ENCODE peak calls at places on chromosomes 12 and 14, in six cellular contexts. G is cardiac fibroblast, N is activated B cell treated with CpG ODN at 0.5 μM for 24 hours, H is heart right ventricle, U is foreskin fibroblast, C is neural progenitor cell. D is an unnamed sample.

GRCh38 chr14:36221097-36221496 is 44.6 kb upstream of the PTCSC3 start:
- DNase-seq in U (no peak), C (peak), H (no peak), G (no peak), N (no peak), D (no peak)

GRCh38 chr12:32595251-32595650 is 83.8 kb upstream of the DNM1L start:
- DNase-seq in H (no peak), G (peak), N (no peak), C (no peak), U (peak), D (no peak)

GRCh38 chr12:2412305-2412643 is 359.5 kb downstream of the CACNA1C start:
- DNase-seq in G (no peak), C (peak), H (no peak), N (no peak), U (no peak), D (no peak)

GRCh38 chr12:112924986-112925385 is 13.3 kb upstream of the OAS3 start:
- DNase-seq in C (no peak), U (no peak), N (no peak), G (no peak), H (no peak), D (no peak)

GRCh38 chr14:87960013-87960787 is 32.8 kb downstream of the GALC start:
- DNase-seq in C (no peak), N (no peak), U (no peak), H (no peak), G (no peak), D (no peak)

GRCh38 chr12:29245246-29245645 is 96.2 kb downstream of the FAR2 start:
- DNase-seq in G (no peak), H (no peak), C (no peak), N (no peak), U (peak), D (no peak)

GRCh38 chr12:80364056-80364455 is 80.0 kb upstream of the PTPRQ start:
- DNase-seq in U (no peak), G (no peak), C (no peak), H (no peak), N (no peak), D (no peak)

GRCh38 chr12:10189653-10190052 is 10.8 kb downstream of the TMEM52B start:
- DNase-seq in N (no peak), C (no peak), H (no peak), U (no peak), G (peak), D (no peak)

GRCh38 chr12:1534708-1535107 is 59.7 kb downstream of the FBXL14 start:
- DNase-seq in H (no peak), G (no peak), U (no peak), C (no peak), N (no peak), D (no peak)

DNA sequence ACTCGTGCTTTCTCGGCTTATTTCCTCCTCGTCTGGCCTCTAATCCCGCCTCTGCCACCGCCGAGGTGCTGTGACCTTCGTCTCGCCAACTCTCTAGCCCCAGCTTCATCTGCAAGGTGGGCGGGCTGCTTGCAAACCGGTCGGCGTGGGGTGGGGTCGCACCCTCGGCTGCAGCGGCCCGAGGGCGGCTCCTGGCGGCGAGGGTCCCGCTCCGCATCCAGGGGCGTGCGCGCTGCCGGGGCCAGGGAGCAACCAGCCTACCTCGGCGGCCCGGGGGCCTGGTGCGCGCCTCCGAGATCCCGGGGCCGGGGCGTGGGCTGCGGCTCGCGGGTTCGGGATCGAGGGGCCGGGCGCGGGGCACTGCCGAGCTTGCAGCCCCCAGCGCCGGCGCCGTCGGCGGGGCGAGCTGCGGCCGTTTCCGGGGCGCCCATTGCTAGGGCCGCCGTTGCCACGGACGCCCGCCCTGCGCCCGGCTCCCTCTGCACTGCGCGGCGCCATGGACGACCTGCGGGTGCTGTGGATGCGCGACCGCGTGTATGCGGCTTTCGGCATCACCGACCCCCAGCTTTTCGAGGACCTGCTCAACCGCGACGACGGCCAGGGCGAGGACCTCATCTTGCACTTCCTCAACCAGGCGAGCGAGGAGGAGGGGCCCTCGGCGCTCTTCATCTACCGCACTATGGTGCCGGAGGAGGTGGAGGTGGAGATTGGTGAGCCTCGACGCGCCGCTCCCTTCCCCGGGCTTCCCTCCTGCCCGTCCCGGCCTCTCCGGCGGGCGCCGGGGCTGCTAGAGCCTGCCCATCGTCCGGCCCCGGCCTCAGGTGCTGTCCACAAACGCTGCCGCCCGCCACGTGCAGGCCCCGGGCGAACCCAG is at the start of gene DNAH10:
- DNase-seq in H (no peak), U (no peak), C (peak), N (peak), G (peak), D (no peak)
- TF ChIP-seq CTCF in H (peak), U (peak), C (peak), N (no peak), G (no peak), D (no peak)

GRCh38 chr14:74244115-74244514 is 4.9 kb downstream of the VSX2 start:
- DNase-seq in N (no peak), U (no peak), G (no peak), H (no peak), C (peak), D (no peak)
- TF ChIP-seq CTCF in N (no peak), U (no peak), G (no peak), H (no peak), C (peak), D (no peak)

GRCh38 chr14:80784824-80785223 is 156.7 kb downstream of the CEP128 start:
- DNase-seq in U (no peak), C (no peak), N (no peak), G (peak), H (no peak), D (no peak)
- TF ChIP-seq CTCF in U (peak), C (no peak), N (no peak), G (no peak), H (peak), D (no peak)

DNA sequence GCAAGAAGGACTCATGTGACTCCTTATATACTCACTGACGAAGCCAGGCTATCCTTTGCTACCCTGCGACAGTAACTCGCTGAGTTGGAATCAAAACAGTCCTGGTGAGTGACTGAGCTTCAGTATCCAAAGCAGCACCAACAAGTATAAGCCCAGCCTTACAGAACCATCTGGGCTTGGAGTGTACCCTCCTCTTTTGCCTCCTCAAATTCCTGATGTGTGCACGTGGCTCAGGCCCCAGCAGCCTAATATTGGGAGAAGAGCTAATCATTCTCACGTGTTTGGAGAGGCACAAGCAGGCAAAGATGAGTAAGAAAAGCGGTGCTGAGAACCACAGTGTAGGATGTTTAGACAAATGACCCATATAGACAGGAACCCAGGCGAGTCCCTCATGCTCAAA is 34.4 kb downstream of the PPTC7 start:
- DNase-seq in H (no peak), C (no peak), N (no peak), U (peak), G (no peak), D (no peak)
- TF ChIP-seq CTCF in H (no peak), C (no peak), N (no peak), U (no peak), G (no peak), D (no peak)

DNA sequence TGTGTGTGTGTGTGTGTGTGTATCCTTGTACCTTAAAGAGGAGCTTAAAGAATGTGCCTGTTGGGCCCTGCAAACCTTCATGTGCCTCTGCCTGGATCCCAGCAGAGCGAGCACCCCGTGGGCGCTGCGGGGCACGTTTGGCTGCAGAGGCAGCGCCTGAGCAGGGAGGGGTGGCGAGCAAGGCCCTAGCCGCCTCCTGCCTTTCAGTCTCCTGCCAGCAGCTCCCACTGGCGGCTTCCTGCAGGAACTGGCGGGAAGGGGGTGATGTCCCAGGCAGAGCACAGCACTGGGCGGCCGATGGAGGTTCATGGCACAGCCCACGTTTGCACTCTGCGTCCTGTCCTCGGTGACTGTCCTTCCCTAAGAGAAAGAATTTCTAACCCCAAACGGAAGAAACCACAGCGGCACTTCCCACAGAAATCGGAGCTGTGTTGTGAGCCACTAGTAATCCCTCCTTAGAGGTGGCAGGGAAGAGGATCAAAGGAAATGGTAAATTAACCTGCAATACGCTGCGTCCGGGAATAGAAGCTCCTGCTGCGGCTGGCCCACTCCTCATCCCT is 19.8 kb downstream of the ZBTB42 start:
- DNase-seq in N (no peak), C (peak), G (peak), U (peak), H (peak), D (no peak)
- TF ChIP-seq CTCF in N (no peak), C (peak), G (peak), U (peak), H (peak), D (no peak)

DNA sequence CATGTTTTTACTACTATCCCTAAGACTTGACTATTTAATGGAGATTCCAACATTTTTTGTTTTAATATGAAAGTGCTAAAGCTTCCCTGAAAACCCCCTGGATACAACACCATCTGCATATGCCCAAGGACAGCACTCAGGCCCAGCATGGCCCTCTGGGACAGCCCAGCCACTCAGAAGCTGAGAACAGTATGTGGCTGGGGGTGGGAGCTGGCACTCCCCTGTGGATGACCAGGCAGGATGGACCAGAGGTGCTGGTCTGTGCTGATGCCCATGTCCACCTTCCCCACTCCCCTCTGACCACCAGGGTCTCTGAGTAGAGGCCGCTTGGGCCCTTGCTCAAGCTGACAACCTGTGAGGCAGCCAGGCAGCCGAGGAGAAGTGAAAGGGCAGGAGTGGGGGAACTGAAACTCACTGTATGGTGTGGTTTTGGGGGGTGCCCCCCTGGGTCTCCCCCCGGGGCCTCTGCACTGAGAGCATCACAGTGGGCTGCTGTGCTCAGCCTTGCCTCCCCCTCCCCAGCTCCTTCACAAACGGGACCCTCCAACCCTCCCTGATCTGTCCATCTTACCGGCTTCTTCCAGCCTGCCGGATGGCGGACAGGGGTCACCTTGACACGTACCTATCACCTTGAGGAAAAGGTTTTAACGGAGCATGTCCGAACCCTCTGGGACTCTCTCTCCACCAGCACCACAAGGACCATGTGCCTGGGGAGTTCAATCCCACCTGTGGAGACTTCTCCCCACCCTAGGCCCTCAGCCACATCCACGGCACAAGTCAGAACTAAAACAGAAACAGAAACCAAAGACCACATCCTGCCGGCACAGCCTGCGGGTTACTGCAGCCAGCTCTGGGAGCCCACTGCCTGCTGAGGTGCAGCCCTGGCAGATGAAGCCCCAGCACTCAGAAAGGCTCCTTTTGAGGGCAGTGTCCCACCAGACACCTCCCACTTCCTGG is at the start of gene TMEM229B:
- DNase-seq in H (peak), C (no peak), N (peak), G (no peak), U (no peak), D (peak)
- TF ChIP-seq CTCF in H (no peak), C (no peak), N (no peak), G (no peak), U (no peak), D (no peak)

DNA sequence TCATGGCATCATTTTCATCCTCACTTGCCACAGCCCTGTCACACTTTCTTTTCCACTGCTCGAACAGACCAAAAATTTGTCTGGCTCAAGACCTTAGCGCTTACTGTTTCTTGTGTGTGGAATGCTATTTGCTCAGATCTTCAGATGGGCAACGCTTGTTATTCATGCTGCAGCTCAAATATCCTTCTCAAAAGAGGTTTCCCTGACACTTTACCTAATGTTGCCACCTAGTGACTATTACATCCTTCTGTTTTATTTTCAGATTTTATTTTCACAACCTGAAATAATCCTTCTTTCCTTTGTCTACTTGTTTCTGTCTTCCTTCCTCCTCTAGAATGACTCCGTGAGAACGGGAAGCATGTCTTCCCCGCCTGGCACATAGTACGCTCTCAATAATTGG is 5.6 kb downstream of the FBXO33 start:
- DNase-seq in H (no peak), N (no peak), U (peak), G (peak), C (no peak), D (no peak)
- TF ChIP-seq CTCF in H (peak), N (no peak), U (peak), G (peak), C (no peak), D (no peak)

D was measured in CD14-positive monocyte.